ENCODE peak calls at places on chromosomes 11 and 22, in five cellular contexts. R is stimulated activated CD8-positive, alpha-beta memory T cell treated with anti-CD3 and anti-CD28 coated beads, Interleukin-7, amount 100 ng/mL, for 1 hour; H is cardiac muscle cell; E is nephron progenitor cell; Z is cerebellar cortex. G is an unnamed sample.
A peak's percentile ranks its signal among the peaks of the same experiment; 100 is the strongest.

GRCh38 chr11:120139316-120140069 is 1.6 kb upstream of the TRIM29 start:
- DNase-seq in R (no peak), H (no peak), Z (no peak), E (no peak), G (no peak)

GRCh38 chr22:32905400-32905799 is 103.9 kb downstream of the TIMP3 start:
- DNase-seq in H (peak; percentile 62), E (no peak), Z (no peak), R (no peak), G (no peak)

GRCh38 chr11:75813622-75814039 is 1.4 kb upstream of the UVRAG start:
- DNase-seq in R (no peak), H (no peak), E (no peak), Z (no peak), G (no peak)

GRCh38 chr11:65077466-65077865 is 6.4 kb downstream of the CDCA5 start:
- DNase-seq in E (no peak), H (peak; percentile 27), Z (peak; percentile 26), R (no peak), G (no peak)

GRCh38 chr11:33885338-33886005 is 6.4 kb downstream of the LMO2 start:
- DNase-seq in R (no peak), H (no peak), Z (no peak), E (no peak), G (no peak)

GRCh38 chr22:42662114-42663021 is 13.2 kb upstream of the CYB5R3 start:
- DNase-seq in H (peak; percentile 86), E (peak; percentile 95), R (peak; percentile 61), Z (peak; percentile 75), G (peak; percentile 64)

GRCh38 chr22:49968831-49969661 is 8.5 kb downstream of the PIM3 start:
- DNase-seq in E (peak; percentile 8), H (no peak), R (no peak), Z (no peak), G (no peak)

GRCh38 chr11:61958590-61958989 is 8.4 kb downstream of the BEST1 start:
- DNase-seq in Z (no peak), R (no peak), H (no peak), E (no peak), G (no peak)

GRCh38 chr22:37484115-37485005 is 1.8 kb downstream of the MFNG start:
- DNase-seq in R (peak; percentile 54), H (no peak), Z (no peak), E (no peak), G (peak; percentile 71)

GRCh38 chr22:45216133-45217003 is 24.3 kb downstream of the KIAA0930 start:
- DNase-seq in H (peak; percentile 72), Z (no peak), E (peak; percentile 50), R (no peak), G (no peak)

GRCh38 chr11:62917906-62918502 is 3.2 kb downstream of the CHRM1 start:
- DNase-seq in R (no peak), H (no peak), Z (no peak), E (no peak), G (no peak)

GRCh38 chr11:101127348-101127698 is 2.3 kb downstream of the PGR start:
- DNase-seq in R (no peak), H (peak; percentile 22), E (peak; percentile 58), Z (no peak), G (no peak)

GRCh38 chr22:28506207-28506606 is 173.4 kb downstream of the TTC28 start:
- DNase-seq in E (peak; percentile 13), R (no peak), H (no peak), Z (no peak), G (no peak)

GRCh38 chr11:112174789-112175595 is at the start of gene BCO2:
- DNase-seq in E (peak; percentile 90), H (peak; percentile 91), R (peak; percentile 5), Z (peak; percentile 58), G (no peak)

GRCh38 chr11:63802637-63803414 is 10.4 kb upstream of the SPINDOC start:
- DNase-seq in R (no peak), H (no peak), Z (peak; percentile 89), E (no peak), G (no peak)

GRCh38 chr22:49967333-49968241 is 7.0 kb downstream of the PIM3 start:
- DNase-seq in H (peak; percentile 42), E (peak; percentile 33), R (no peak), Z (no peak), G (no peak)

GRCh38 chr22:37285937-37286336 is 3.6 kb downstream of the CYTH4 start:
- DNase-seq in R (no peak), H (no peak), E (no peak), Z (no peak), G (no peak)

GRCh38 chr11:9169595-9170295 is 78.3 kb upstream of the SCUBE2 start:
- DNase-seq in Z (no peak), H (no peak), R (no peak), E (no peak), G (no peak)

GRCh38 chr11:16945671-16946469 is 68.3 kb downstream of the PLEKHA7 start:
- DNase-seq in E (peak; percentile 55), R (no peak), Z (peak; percentile 38), H (peak; percentile 79), G (no peak)

GRCh38 chr22:31857247-31857646 is 87.1 kb upstream of the YWHAH start:
- DNase-seq in H (peak; percentile 68), E (peak; percentile 64), Z (peak; percentile 11), R (no peak), G (no peak)

GRCh38 chr11:86869966-86870570 is 69.7 kb downstream of the PRSS23 start:
- DNase-seq in H (peak; percentile 59), R (no peak), Z (peak; percentile 55), E (peak; percentile 70), G (peak; percentile 1)

GRCh38 chr11:126716456-126717083 is 284.0 kb downstream of the KIRREL3 start:
- DNase-seq in Z (peak; percentile 33), E (peak; percentile 67), R (no peak), H (peak; percentile 43), G (no peak)

GRCh38 chr11:58301576-58301975 is 33.5 kb upstream of the OR10W1 start:
- DNase-seq in R (no peak), Z (no peak), E (no peak), H (no peak), G (no peak)

GRCh38 chr11:42620796-42621195 is 691.0 kb upstream of the API5 start:
- DNase-seq in H (no peak), R (no peak), E (no peak), Z (no peak), G (no peak)

GRCh38 chr11:3126901-3127691 is 38.0 kb downstream of the OSBPL5 start:
- DNase-seq in R (no peak), E (peak; percentile 6), H (no peak), Z (no peak), G (no peak)

GRCh38 chr22:33940741-33941140 is 20.5 kb upstream of the LARGE1 start:
- DNase-seq in Z (no peak), R (no peak), H (no peak), E (no peak), G (no peak)

GRCh38 chr22:47201186-47201995 is 438.9 kb downstream of the TBC1D22A start:
- DNase-seq in E (no peak), Z (no peak), R (no peak), H (no peak), G (no peak)

GRCh38 chr11:130448416-130449068 is at the start of gene ADAMTS15:
- DNase-seq in R (no peak), H (peak; percentile 97), E (peak; percentile 91), Z (no peak), G (no peak)

GRCh38 chr11:45468265-45468856 is 182.2 kb upstream of the SYT13 start:
- DNase-seq in R (no peak), E (peak; percentile 30), H (peak; percentile 68), Z (no peak), G (no peak)

GRCh38 chr11:19345848-19346681 is 105.3 kb upstream of the E2F8 start:
- DNase-seq in E (peak; percentile 72), Z (no peak), R (no peak), H (peak; percentile 56), G (no peak)

GRCh38 chr11:16771350-16772140 is 33.1 kb downstream of the C11orf58 start:
- DNase-seq in R (no peak), H (no peak), Z (no peak), E (no peak), G (no peak)

GRCh38 chr11:69108559-69108958 is 47.2 kb upstream of the SMIM38 start:
- DNase-seq in R (no peak), Z (no peak), H (no peak), E (no peak), G (no peak)

GRCh38 chr11:63826471-63827190 is 12.3 kb upstream of the MARK2 start:
- DNase-seq in R (no peak), Z (no peak), E (no peak), H (no peak), G (no peak)

GRCh38 chr11:113373306-113373705 is 14.3 kb upstream of the ANKK1 start:
- DNase-seq in H (no peak), R (no peak), Z (no peak), E (no peak), G (no peak)